ENCODE peak calls at places on chromosomes 6 and 20, in four cellular contexts. W, H, O and K are unnamed samples.

GRCh38 chr20:5608104-5608447 is 142.1 kb upstream of the SHLD1 start:
- DNase-seq in H (no peak), O (no peak), W (no peak), K (no peak)

GRCh38 chr20:61178431-61179080 is 73.5 kb upstream of the CDH4 start:
- DNase-seq in H (no peak), O (no peak), W (no peak), K (no peak)

GRCh38 chr6:128471907-128472306 is 48.5 kb downstream of the PTPRK start:
- DNase-seq in W (no peak), O (no peak), H (no peak), K (no peak)

GRCh38 chr6:43870660-43871061 is 100.7 kb downstream of the VEGFA start:
- DNase-seq in W (no peak), O (no peak), H (no peak), K (no peak)

GRCh38 chr6:10000461-10000992 is 414.3 kb downstream of the TFAP2A start:
- DNase-seq in W (no peak), H (peak; percentile 36), O (no peak), K (no peak)

GRCh38 chr20:63519765-63520593 is 586 bp upstream of the PPDPF start:
- DNase-seq in H (peak; percentile 75), W (peak; percentile 45), O (peak; percentile 52), K (peak; percentile 62)

GRCh38 chr6:34595332-34596090 is 39.4 kb upstream of the SPDEF start:
- DNase-seq in H (peak; percentile 29), W (no peak), O (no peak), K (peak; percentile 24)

GRCh38 chr6:150263765-150264415 is 104.9 kb upstream of the IYD start:
- DNase-seq in H (no peak), O (peak; percentile 16), W (no peak), K (no peak)

GRCh38 chr6:148147431-148147830 is 195.2 kb upstream of the SASH1 start:
- DNase-seq in W (no peak), H (no peak), O (no peak), K (no peak)

GRCh38 chr6:169896826-169897456 is 145.5 kb downstream of the ERMARD start:
- DNase-seq in H (no peak), W (no peak), O (no peak), K (no peak)

GRCh38 chr6:36666726-36667591 is 11.6 kb upstream of the CDKN1A start:
- DNase-seq in W (peak; percentile 48), O (no peak), H (peak; percentile 95), K (peak; percentile 93)

GRCh38 chr6:131116755-131117360 is 18.4 kb upstream of the AKAP7 start:
- DNase-seq in W (peak; percentile 6), O (no peak), H (peak; percentile 61), K (peak; percentile 53)